ENCODE peak calls at places on chromosomes 7 and 10, in four cellular contexts. One of them, this sample, is unnamed.

GRCh38 chr7:36967387-36967786 is 243.1 kb upstream of the AOAH start:
- DNase-seq in kidney epithelial cell: no peak
- DNase-seq in foreskin fibroblast: peak
- DNase-seq in fibroblast of pulmonary artery: peak
- DNase-seq in this sample: peak

GRCh38 chr10:91652364-91652763 is 19.5 kb upstream of the PPP1R3C start:
- DNase-seq in fibroblast of pulmonary artery: peak
- DNase-seq in kidney epithelial cell: peak
- DNase-seq in foreskin fibroblast: peak
- DNase-seq in this sample: peak

GRCh38 chr10:88385601-88386203 is 197.4 kb downstream of the RNLS start:
- DNase-seq in foreskin fibroblast: no peak
- DNase-seq in kidney epithelial cell: peak
- DNase-seq in fibroblast of pulmonary artery: no peak
- DNase-seq in this sample: no peak

GRCh38 chr10:119517235-119518141 is 25.0 kb downstream of the RGS10 start:
- DNase-seq in fibroblast of pulmonary artery: no peak
- DNase-seq in kidney epithelial cell: no peak
- DNase-seq in foreskin fibroblast: peak
- DNase-seq in this sample: no peak

GRCh38 chr10:58435297-58435696 is 50.1 kb downstream of the TFAM start:
- DNase-seq in foreskin fibroblast: peak
- DNase-seq in fibroblast of pulmonary artery: peak
- DNase-seq in kidney epithelial cell: peak
- DNase-seq in this sample: peak

GRCh38 chr10:370222-370825 is 235.1 kb downstream of the ZMYND11 start:
- DNase-seq in kidney epithelial cell: no peak
- DNase-seq in foreskin fibroblast: no peak
- DNase-seq in fibroblast of pulmonary artery: peak
- DNase-seq in this sample: no peak

GRCh38 chr10:78359641-78360091 is 326.0 kb downstream of the RPS24 start:
- DNase-seq in foreskin fibroblast: no peak
- DNase-seq in fibroblast of pulmonary artery: no peak
- DNase-seq in kidney epithelial cell: no peak
- DNase-seq in this sample: no peak

GRCh38 chr7:96179863-96180262 is 142.0 kb downstream of the SLC25A13 start:
- DNase-seq in kidney epithelial cell: no peak
- DNase-seq in fibroblast of pulmonary artery: peak
- DNase-seq in foreskin fibroblast: no peak
- DNase-seq in this sample: no peak

GRCh38 chr10:129562487-129562886 is 95.4 kb downstream of the MGMT start:
- DNase-seq in foreskin fibroblast: no peak
- DNase-seq in kidney epithelial cell: no peak
- DNase-seq in fibroblast of pulmonary artery: no peak
- DNase-seq in this sample: no peak

GRCh38 chr7:91285966-91286365 is 21.7 kb downstream of the FZD1 start:
- DNase-seq in fibroblast of pulmonary artery: no peak
- DNase-seq in foreskin fibroblast: peak
- DNase-seq in kidney epithelial cell: no peak
- DNase-seq in this sample: no peak

GRCh38 chr10:28744021-28744420 is 66.7 kb downstream of the BAMBI start:
- DNase-seq in kidney epithelial cell: no peak
- DNase-seq in foreskin fibroblast: no peak
- DNase-seq in fibroblast of pulmonary artery: no peak
- DNase-seq in this sample: no peak

GRCh38 chr7:106072715-106073091 is 39.4 kb downstream of the SYPL1 start:
- DNase-seq in foreskin fibroblast: no peak
- DNase-seq in kidney epithelial cell: no peak
- DNase-seq in fibroblast of pulmonary artery: no peak
- DNase-seq in this sample: no peak

GRCh38 chr7:98509836-98510235 is 107.2 kb upstream of the NPTX2 start:
- DNase-seq in fibroblast of pulmonary artery: no peak
- DNase-seq in foreskin fibroblast: peak
- DNase-seq in kidney epithelial cell: no peak
- DNase-seq in this sample: no peak

GRCh38 chr7:42350801-42351200 is 113.8 kb upstream of the GLI3 start:
- DNase-seq in fibroblast of pulmonary artery: no peak
- DNase-seq in foreskin fibroblast: no peak
- DNase-seq in kidney epithelial cell: peak
- DNase-seq in this sample: peak

GRCh38 chr7:46205478-46205877 is 284.4 kb upstream of the IGFBP3 start:
- DNase-seq in foreskin fibroblast: no peak
- DNase-seq in fibroblast of pulmonary artery: no peak
- DNase-seq in kidney epithelial cell: no peak
- DNase-seq in this sample: no peak

GRCh38 chr10:16902606-16903005 is 85.4 kb upstream of the RSU1 start:
- DNase-seq in fibroblast of pulmonary artery: no peak
- DNase-seq in kidney epithelial cell: no peak
- DNase-seq in foreskin fibroblast: no peak
- DNase-seq in this sample: no peak

GRCh38 chr7:44338600-44338999 is 13.2 kb upstream of the CAMK2B start:
- DNase-seq in fibroblast of pulmonary artery: no peak
- DNase-seq in kidney epithelial cell: no peak
- DNase-seq in foreskin fibroblast: no peak
- DNase-seq in this sample: no peak

GRCh38 chr7:106367018-106367420 is 82.2 kb upstream of the NAMPT start:
- DNase-seq in fibroblast of pulmonary artery: peak
- DNase-seq in kidney epithelial cell: no peak
- DNase-seq in foreskin fibroblast: peak
- DNase-seq in this sample: no peak

GRCh38 chr7:47303695-47304453 is 278.0 kb downstream of the TNS3 start:
- DNase-seq in kidney epithelial cell: no peak
- DNase-seq in fibroblast of pulmonary artery: no peak
- DNase-seq in foreskin fibroblast: no peak
- DNase-seq in this sample: no peak

GRCh38 chr10:1873916-1874315 is 136.6 kb upstream of the ADARB2 start:
- DNase-seq in foreskin fibroblast: no peak
- DNase-seq in fibroblast of pulmonary artery: no peak
- DNase-seq in kidney epithelial cell: no peak
- DNase-seq in this sample: no peak

GRCh38 chr7:22488643-22489462 is 11.1 kb downstream of the STEAP1B start:
- DNase-seq in kidney epithelial cell: peak
- DNase-seq in foreskin fibroblast: peak
- DNase-seq in fibroblast of pulmonary artery: peak
- DNase-seq in this sample: peak
- H3K4me3 ChIP-seq in kidney epithelial cell: no peak
- H3K4me3 ChIP-seq in foreskin fibroblast: no peak
- H3K4me3 ChIP-seq in fibroblast of pulmonary artery: no peak
- H3K4me3 ChIP-seq in this sample: no peak

GRCh38 chr10:53315709-53316108 is 543.1 kb upstream of the MBL2 start:
- DNase-seq in foreskin fibroblast: no peak
- DNase-seq in fibroblast of pulmonary artery: peak
- DNase-seq in kidney epithelial cell: no peak
- DNase-seq in this sample: no peak
- TF ChIP-seq CTCF in foreskin fibroblast: no peak
- TF ChIP-seq CTCF in fibroblast of pulmonary artery: no peak
- TF ChIP-seq CTCF in kidney epithelial cell: no peak
- TF ChIP-seq CTCF in this sample: no peak

DNA sequence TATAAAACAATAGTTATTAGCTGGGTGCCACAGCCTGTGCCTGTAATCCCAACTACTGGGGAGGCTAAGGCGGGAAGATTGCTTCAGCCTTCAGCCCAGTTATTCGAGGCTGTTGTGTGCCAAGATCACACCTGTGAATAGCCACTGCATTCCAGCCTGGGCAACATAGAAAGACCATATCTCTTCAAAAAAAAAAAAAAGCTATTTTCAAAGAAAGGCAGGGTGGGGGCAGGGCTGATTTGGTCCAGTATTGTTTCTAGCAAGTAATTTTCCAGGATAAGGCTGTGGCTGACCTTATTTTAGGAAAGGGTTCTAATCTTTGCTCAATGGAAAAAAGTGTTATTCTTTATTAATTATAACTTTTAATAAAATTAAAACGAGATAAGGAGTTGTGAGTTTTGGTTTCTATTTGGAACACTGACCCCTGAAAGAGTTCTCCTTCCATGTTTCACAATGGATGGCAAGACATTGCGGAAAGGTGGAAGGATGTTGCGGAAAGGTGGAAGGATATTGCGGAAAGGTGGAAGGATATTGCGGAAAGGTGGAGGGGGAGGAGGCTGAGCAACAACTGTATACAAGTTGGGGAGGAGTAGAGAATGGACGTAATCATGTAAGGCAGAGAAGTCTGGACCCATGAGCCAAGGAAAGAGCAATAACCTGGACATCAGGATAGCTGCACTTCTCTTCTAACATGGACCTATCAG is 1.5 kb upstream of the C1GALT1 start:
- DNase-seq in foreskin fibroblast: no peak
- DNase-seq in fibroblast of pulmonary artery: no peak
- DNase-seq in kidney epithelial cell: no peak
- DNase-seq in this sample: no peak
- H3K4me3 ChIP-seq in foreskin fibroblast: peak
- H3K4me3 ChIP-seq in fibroblast of pulmonary artery: peak
- H3K4me3 ChIP-seq in kidney epithelial cell: no peak
- H3K4me3 ChIP-seq in this sample: no peak

GRCh38 chr10:79487296-79488194 is 24.8 kb upstream of the EIF5AL1 start:
- DNase-seq in fibroblast of pulmonary artery: peak
- DNase-seq in foreskin fibroblast: peak
- DNase-seq in kidney epithelial cell: no peak
- DNase-seq in this sample: peak
- TF ChIP-seq CTCF in fibroblast of pulmonary artery: peak
- TF ChIP-seq CTCF in foreskin fibroblast: peak
- TF ChIP-seq CTCF in kidney epithelial cell: peak
- TF ChIP-seq CTCF in this sample: peak

GRCh38 chr7:32670105-32670504 is 174.8 kb downstream of the AVL9 start:
- DNase-seq in kidney epithelial cell: peak
- DNase-seq in fibroblast of pulmonary artery: peak
- DNase-seq in foreskin fibroblast: no peak
- DNase-seq in this sample: no peak
- H3K4me3 ChIP-seq in kidney epithelial cell: no peak
- H3K4me3 ChIP-seq in fibroblast of pulmonary artery: no peak
- H3K4me3 ChIP-seq in foreskin fibroblast: no peak
- H3K4me3 ChIP-seq in this sample: no peak

GRCh38 chr10:80200259-80200658 is 5.1 kb downstream of the ANXA11 start:
- DNase-seq in fibroblast of pulmonary artery: no peak
- DNase-seq in kidney epithelial cell: no peak
- DNase-seq in foreskin fibroblast: no peak
- DNase-seq in this sample: no peak

GRCh38 chr10:80201592-80202256 is 3.6 kb downstream of the ANXA11 start:
- DNase-seq in fibroblast of pulmonary artery: no peak
- DNase-seq in kidney epithelial cell: no peak
- DNase-seq in foreskin fibroblast: no peak
- DNase-seq in this sample: no peak

GRCh38 chr10:80200687-80201086 is 4.7 kb downstream of the ANXA11 start:
- DNase-seq in fibroblast of pulmonary artery: no peak
- DNase-seq in kidney epithelial cell: no peak
- DNase-seq in foreskin fibroblast: no peak
- DNase-seq in this sample: no peak

GRCh38 chr10:80197972-80198591 is 7.3 kb downstream of the ANXA11 start:
- DNase-seq in foreskin fibroblast: no peak
- DNase-seq in fibroblast of pulmonary artery: no peak
- DNase-seq in kidney epithelial cell: no peak
- DNase-seq in this sample: no peak

DNA sequence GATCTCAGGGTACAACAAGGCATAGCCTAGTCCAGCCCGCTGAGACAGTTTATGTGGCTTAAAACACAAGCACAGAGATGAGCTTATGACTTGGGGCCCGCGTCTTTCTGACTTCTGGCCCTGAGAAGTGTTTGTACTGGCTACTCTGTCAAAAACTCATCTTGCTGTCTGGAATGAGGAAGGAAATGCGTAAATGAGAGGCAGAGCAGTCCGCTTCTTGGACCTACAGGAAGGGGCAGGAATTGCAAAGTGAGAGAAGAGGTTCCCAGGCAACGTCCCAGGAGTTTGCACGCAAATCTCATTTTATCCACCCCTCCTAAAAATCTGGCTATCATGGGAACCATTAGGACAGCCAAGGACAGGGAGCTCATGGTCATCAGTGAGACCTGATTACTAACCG is 5.5 kb downstream of the ANXA11 start:
- DNase-seq in foreskin fibroblast: peak
- DNase-seq in fibroblast of pulmonary artery: peak
- DNase-seq in kidney epithelial cell: no peak
- DNase-seq in this sample: no peak
- TF ChIP-seq CTCF in foreskin fibroblast: no peak
- TF ChIP-seq CTCF in fibroblast of pulmonary artery: peak
- TF ChIP-seq CTCF in kidney epithelial cell: no peak
- TF ChIP-seq CTCF in this sample: no peak

DNA sequence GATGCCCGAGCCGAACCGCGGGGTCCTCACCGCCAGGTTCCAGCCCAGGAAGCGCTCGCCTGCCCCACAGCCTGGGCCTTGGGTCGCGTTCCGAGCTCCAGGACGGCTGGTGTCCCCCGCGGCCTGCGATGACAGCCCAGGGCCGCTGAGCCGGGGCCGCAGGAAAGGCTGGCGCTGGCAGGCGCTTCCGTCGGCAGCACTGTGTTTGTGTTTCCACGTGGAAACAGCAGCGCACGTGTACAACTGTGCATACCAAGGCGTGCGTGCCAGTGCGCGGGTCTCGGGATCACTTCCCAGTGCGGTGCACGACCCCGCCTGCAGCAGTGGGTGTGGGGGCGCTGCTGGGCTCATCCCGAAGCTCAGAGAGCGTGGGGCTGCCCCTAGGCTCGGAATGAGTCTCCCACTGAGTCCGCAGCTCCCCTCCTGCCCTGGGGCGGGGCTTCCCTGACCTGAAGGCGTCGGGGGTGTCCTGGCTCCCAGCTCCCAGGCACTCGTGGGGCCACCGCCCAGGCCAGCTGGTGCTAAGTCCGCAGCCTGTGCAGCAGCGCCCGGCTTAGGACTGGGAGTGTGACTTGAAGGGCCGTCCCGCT is 17.2 kb downstream of the AP5Z1 start:
- DNase-seq in foreskin fibroblast: peak
- DNase-seq in kidney epithelial cell: no peak
- DNase-seq in fibroblast of pulmonary artery: no peak
- DNase-seq in this sample: no peak
- H3K4me3 ChIP-seq in foreskin fibroblast: no peak
- H3K4me3 ChIP-seq in kidney epithelial cell: no peak
- H3K4me3 ChIP-seq in fibroblast of pulmonary artery: no peak
- H3K4me3 ChIP-seq in this sample: no peak

GRCh38 chr7:155358066-155358947 is 60.6 kb downstream of the INSIG1 start:
- DNase-seq in foreskin fibroblast: no peak
- DNase-seq in fibroblast of pulmonary artery: no peak
- DNase-seq in kidney epithelial cell: no peak
- DNase-seq in this sample: no peak

GRCh38 chr7:155355176-155355575 is 57.5 kb downstream of the INSIG1 start:
- DNase-seq in kidney epithelial cell: no peak
- DNase-seq in foreskin fibroblast: no peak
- DNase-seq in fibroblast of pulmonary artery: no peak
- DNase-seq in this sample: no peak

GRCh38 chr7:155355745-155356144 is 58.1 kb downstream of the INSIG1 start:
- DNase-seq in kidney epithelial cell: no peak
- DNase-seq in foreskin fibroblast: no peak
- DNase-seq in fibroblast of pulmonary artery: no peak
- DNase-seq in this sample: no peak

GRCh38 chr7:155357573-155358041 is 59.9 kb downstream of the INSIG1 start:
- DNase-seq in foreskin fibroblast: peak
- DNase-seq in kidney epithelial cell: no peak
- DNase-seq in fibroblast of pulmonary artery: peak
- DNase-seq in this sample: no peak

GRCh38 chr7:155356323-155357105 is 58.8 kb downstream of the INSIG1 start:
- DNase-seq in foreskin fibroblast: peak
- DNase-seq in fibroblast of pulmonary artery: no peak
- DNase-seq in kidney epithelial cell: no peak
- DNase-seq in this sample: no peak
- TF ChIP-seq CTCF in foreskin fibroblast: peak
- TF ChIP-seq CTCF in fibroblast of pulmonary artery: peak
- TF ChIP-seq CTCF in kidney epithelial cell: peak
- TF ChIP-seq CTCF in this sample: peak